ENCODE peak calls at places on chromosomes 6 and 20, in four cellular contexts. O is K562, C is GM12878, U is HL-60. B is an unnamed sample.

GRCh38 chr6:154996841-154997311 is 1.8 kb downstream of the TIAM2 start:
- DNase-seq in O (no peak), U (no peak), C (no peak), B (no peak)

GRCh38 chr6:40312213-40313015 is 274.8 kb downstream of the LRFN2 start:
- DNase-seq in O (no peak), U (no peak), C (no peak), B (no peak)

GRCh38 chr6:16154904-16155303 is 26.0 kb downstream of the MYLIP start:
- DNase-seq in C (no peak), O (no peak), U (no peak), B (no peak)

GRCh38 chr20:62938105-62938888 is at the start of gene GID8:
- DNase-seq in C (no peak), U (peak), O (peak), B (no peak)

GRCh38 chr6:165680975-165681374 is 17.9 kb upstream of the PDE10A start:
- DNase-seq in U (no peak), O (no peak), C (no peak), B (no peak)

GRCh38 chr20:24961384-24962181 is 12.5 kb downstream of the CST7 start:
- DNase-seq in U (no peak), O (no peak), C (no peak), B (no peak)

GRCh38 chr6:10140824-10141223 is 274.1 kb downstream of the TFAP2A start:
- DNase-seq in O (no peak), C (no peak), U (no peak), B (no peak)

GRCh38 chr20:58239216-58239615 is 10.8 kb upstream of the ANKRD60 start:
- DNase-seq in C (no peak), U (no peak), O (no peak), B (no peak)

GRCh38 chr20:17680836-17681740 is 954 bp downstream of the RRBP1 start:
- DNase-seq in O (peak), C (no peak), U (peak), B (peak)

GRCh38 chr6:16505711-16506362 is 255.4 kb downstream of the ATXN1 start:
- DNase-seq in U (no peak), C (no peak), O (no peak), B (no peak)

GRCh38 chr6:130760006-130760405 is 67.2 kb upstream of the SMLR1 start:
- DNase-seq in O (no peak), C (no peak), U (no peak), B (no peak)

GRCh38 chr20:32052792-32053362 is 835 bp downstream of the HCK start:
- DNase-seq in C (no peak), O (no peak), U (peak), B (peak)

GRCh38 chr6:90892271-90892670 is 305.4 kb upstream of the MAP3K7 start:
- DNase-seq in O (no peak), U (no peak), C (no peak), B (no peak)

GRCh38 chr6:120938164-120938875 is 396.0 kb downstream of the TBC1D32 start:
- DNase-seq in U (no peak), O (no peak), C (no peak), B (no peak)

GRCh38 chr6:131733376-131734016 is 22.7 kb upstream of the CTAGE9 start:
- DNase-seq in O (no peak), U (no peak), C (no peak), B (no peak)

GRCh38 chr6:90393232-90393884 is 96.7 kb upstream of the BACH2 start:
- DNase-seq in U (peak), C (no peak), O (peak), B (no peak)

GRCh38 chr6:113829702-113830058 is 27.5 kb upstream of the MARCKS start:
- DNase-seq in U (no peak), O (no peak), C (no peak), B (no peak)

GRCh38 chr20:38315290-38315966 is 11.5 kb downstream of the BPI start:
- DNase-seq in U (no peak), C (no peak), O (no peak), B (no peak)

GRCh38 chr6:3159805-3160781 is 2.7 kb upstream of the TUBB2A start:
- DNase-seq in U (no peak), C (no peak), O (peak), B (no peak)

GRCh38 chr6:119308994-119309657 is 40.4 kb downstream of the MAN1A1 start:
- DNase-seq in U (no peak), C (no peak), O (no peak), B (no peak)

GRCh38 chr6:87483929-87484328 is 11.2 kb downstream of the SLC35A1 start:
- DNase-seq in C (no peak), U (peak), O (peak), B (no peak)

GRCh38 chr6:51843470-51844390 is 243.7 kb downstream of the PKHD1 start:
- DNase-seq in C (no peak), O (no peak), U (no peak), B (no peak)

GRCh38 chr6:110547266-110547964 is 71.0 kb upstream of the SLC22A16 start:
- DNase-seq in O (no peak), C (no peak), U (no peak), B (no peak)

GRCh38 chr6:77462359-77463307 is 658 bp downstream of the HTR1B start:
- DNase-seq in O (no peak), U (peak), C (no peak), B (no peak)
- TF ChIP-seq SPI1 in O (no peak), U (no peak), C (no peak), B (no peak)

GRCh38 chr6:126535585-126535984 is 195.7 kb downstream of the CENPW start:
- DNase-seq in O (no peak), C (no peak), U (no peak), B (no peak)

GRCh38 chr6:126540161-126540560 is 200.2 kb downstream of the CENPW start:
- DNase-seq in C (no peak), O (no peak), U (no peak), B (no peak)

GRCh38 chr6:126542052-126542451 is 202.1 kb downstream of the CENPW start:
- DNase-seq in U (no peak), O (no peak), C (no peak), B (no peak)

GRCh38 chr6:126537437-126537836 is 197.5 kb downstream of the CENPW start:
- DNase-seq in C (no peak), U (no peak), O (no peak), B (no peak)

GRCh38 chr6:126539022-126539421 is 199.1 kb downstream of the CENPW start:
- DNase-seq in O (no peak), C (no peak), U (no peak), B (no peak)
- TF ChIP-seq SPI1 in O (no peak), C (no peak), U (no peak), B (no peak)

DNA sequence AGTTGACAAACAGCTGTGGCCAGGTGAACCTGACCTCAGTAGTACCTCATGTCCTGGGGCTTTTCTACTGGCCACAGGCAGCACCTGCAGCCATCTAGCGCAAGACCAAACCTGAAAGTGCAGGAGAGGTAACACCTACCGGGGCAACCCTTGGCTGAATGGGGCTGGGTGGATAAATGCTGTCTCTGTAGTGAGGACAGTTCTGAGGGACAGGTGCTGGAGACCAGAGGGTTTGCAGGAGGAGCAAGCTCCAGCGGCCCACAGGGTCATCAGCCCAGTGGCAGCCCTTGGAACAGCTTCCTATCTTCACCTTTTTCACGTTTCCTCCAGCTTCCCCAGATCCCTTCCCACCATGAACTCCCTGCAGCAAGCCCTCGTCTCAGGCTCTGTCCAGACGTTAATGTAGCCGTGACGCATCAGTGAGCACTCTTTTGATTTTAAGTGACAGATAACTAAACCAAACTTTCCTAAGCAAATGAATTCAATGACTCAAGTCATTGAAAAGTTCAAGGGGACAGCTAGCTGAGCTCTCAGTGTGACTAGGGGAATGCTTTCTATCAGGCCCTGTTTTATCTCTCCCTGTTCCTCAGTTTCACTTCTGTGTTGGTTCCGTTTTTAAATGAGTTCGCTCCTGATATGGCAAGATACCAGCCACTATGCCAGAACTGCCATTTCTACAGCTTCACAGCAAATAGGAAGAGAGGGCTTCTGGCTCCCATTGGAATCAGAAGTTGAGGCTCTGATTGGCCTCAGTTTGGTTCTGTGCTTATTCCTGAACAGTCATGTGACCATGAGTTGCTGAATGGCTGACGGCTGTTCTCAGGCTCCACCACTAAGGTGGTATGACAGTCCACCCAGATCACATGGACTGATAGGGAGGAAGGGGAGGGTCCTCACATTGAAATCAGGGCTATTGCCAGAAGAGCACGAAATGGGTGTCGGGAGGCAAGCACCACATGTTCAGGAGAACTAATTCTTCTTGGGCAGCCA is 12.1 kb upstream of the PFDN4 start:
- DNase-seq in C (peak), U (no peak), O (no peak), B (no peak)
- TF ChIP-seq SPI1 in C (peak), U (no peak), O (no peak), B (peak)

GRCh38 chr6:161455848-161456247 is 182.0 kb upstream of the AGPAT4 start:
- DNase-seq in O (no peak), U (no peak), C (no peak), B (no peak)
- TF ChIP-seq SPI1 in O (no peak), U (no peak), C (no peak), B (no peak)

GRCh38 chr6:44780161-44780560 is 392.7 kb downstream of the CDC5L start:
- DNase-seq in C (no peak), O (no peak), U (no peak), B (no peak)

GRCh38 chr6:44776344-44776743 is 388.8 kb downstream of the CDC5L start:
- DNase-seq in O (no peak), C (no peak), U (no peak), B (no peak)

GRCh38 chr6:44782198-44782597 is 394.7 kb downstream of the CDC5L start:
- DNase-seq in O (no peak), C (no peak), U (no peak), B (no peak)

GRCh38 chr6:44778513-44778912 is 391.0 kb downstream of the CDC5L start:
- DNase-seq in U (no peak), C (no peak), O (no peak), B (no peak)

DNA sequence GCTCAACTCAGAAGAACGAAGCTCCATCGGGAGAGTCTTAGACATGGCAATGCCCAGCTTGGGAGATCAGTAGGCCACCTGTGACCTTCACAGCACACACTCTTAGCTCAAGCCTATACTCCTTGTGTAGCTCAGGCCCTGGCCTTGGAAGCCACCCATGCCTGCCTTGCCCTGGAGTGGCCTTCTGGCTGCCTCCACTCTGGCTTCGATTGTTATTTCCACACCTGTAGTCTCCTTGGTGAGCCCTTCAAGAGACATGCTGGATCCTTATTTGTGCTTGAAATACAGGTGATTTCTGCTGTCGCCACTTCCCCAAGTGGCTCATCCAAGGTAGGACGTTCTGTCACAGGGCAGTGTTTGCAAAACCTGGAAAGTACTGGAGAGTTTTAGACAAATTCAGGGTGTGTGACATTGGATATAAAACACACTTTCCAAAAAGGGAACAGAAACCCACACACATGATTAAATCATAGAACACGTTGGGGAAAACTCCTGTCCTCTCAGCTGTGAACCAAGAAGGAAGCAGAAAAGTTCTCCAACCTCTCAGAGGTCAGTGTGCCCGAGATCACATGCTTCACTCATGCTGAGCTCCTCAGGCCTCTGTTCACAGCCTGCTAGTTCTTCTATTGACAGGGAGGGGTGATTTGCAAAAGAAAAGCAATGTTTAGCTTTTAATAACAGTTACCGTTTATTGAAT is 391.8 kb downstream of the CDC5L start:
- DNase-seq in O (no peak), U (peak), C (peak), B (no peak)
- TF ChIP-seq SPI1 in O (no peak), U (peak), C (peak), B (peak)

GRCh38 chr6:31473244-31473643 is 24.7 kb upstream of the MICB start:
- DNase-seq in U (no peak), O (no peak), C (no peak), B (no peak)
- TF ChIP-seq SPI1 in U (no peak), O (no peak), C (no peak), B (no peak)

GRCh38 chr6:22436134-22436533 is 133.2 kb upstream of the HDGFL1 start:
- DNase-seq in U (no peak), C (no peak), O (no peak), B (no peak)
- TF ChIP-seq SPI1 in U (no peak), C (no peak), O (no peak), B (no peak)

GRCh38 chr6:30646450-30647038 is 389 bp upstream of the C6orf136 start:
- DNase-seq in C (no peak), U (no peak), O (peak), B (no peak)
- TF ChIP-seq SPI1 in C (no peak), U (no peak), O (no peak), B (no peak)